ENCODE peak calls at places on chromosome 12, in six cellular contexts. P is Peyer's patch, H is sigmoid colon, U is uterus, V is A549, S is HCT116. G is an unnamed sample. For H3K4me1, the result is how much of the 10 kb centered on the place peaks cover.

GRCh38 chr12:18676112-18676511 is 61.7 kb downstream of the PLCZ1 start:
- DNase-seq in P (no peak), H (no peak), U (no peak), V (no peak), S (no peak), G (no peak)

GRCh38 chr12:124788936-124789555 is 74.6 kb downstream of the SCARB1 start:
- DNase-seq in P (no peak), H (no peak), U (no peak), V (no peak), S (no peak), G (no peak)

GRCh38 chr12:114414866-114415524 is 9.1 kb upstream of the TBX5 start:
- DNase-seq in P (no peak), H (no peak), U (no peak), V (no peak), S (no peak), G (no peak)

GRCh38 chr12:104578453-104578852 is 121.7 kb downstream of the CHST11 start:
- DNase-seq in P (no peak), H (no peak), U (no peak), V (peak), S (no peak), G (no peak)

GRCh38 chr12:99128246-99128645 is 483.2 kb downstream of the APAF1 start:
- DNase-seq in P (no peak), H (no peak), U (no peak), V (no peak), S (no peak), G (no peak)

GRCh38 chr12:100279612-100280244 is 12.8 kb downstream of the SCYL2 start:
- DNase-seq in P (no peak), H (no peak), U (no peak), V (no peak), S (no peak), G (no peak)

GRCh38 chr12:6961695-6962284 is 8.7 kb downstream of the PHB2 start:
- DNase-seq in P (no peak), H (peak), U (peak), V (peak), S (peak), G (peak)

GRCh38 chr12:57352166-57352565 is 78.7 kb downstream of the R3HDM2 start:
- DNase-seq in P (no peak), H (no peak), U (no peak), V (no peak), S (no peak), G (no peak)

GRCh38 chr12:116159175-116159574 is 118.3 kb downstream of the MED13L start:
- DNase-seq in P (no peak), H (no peak), U (no peak), V (no peak), S (no peak), G (no peak)

GRCh38 chr12:75862692-75863471 is 168.7 kb downstream of the PHLDA1 start:
- DNase-seq in P (no peak), H (no peak), U (no peak), V (peak), S (peak), G (no peak)

GRCh38 chr12:83010169-83010804 is 323.6 kb downstream of the TMTC2 start:
- DNase-seq in P (no peak), H (no peak), U (no peak), V (no peak), S (no peak), G (no peak)

GRCh38 chr12:50597200-50598195 is 92.7 kb downstream of the DIP2B start:
- DNase-seq in P (peak), H (no peak), U (peak), V (peak), S (peak), G (no peak)

GRCh38 chr12:42977451-42978230 is 388.1 kb upstream of the PRICKLE1 start:
- DNase-seq in P (no peak), H (no peak), U (no peak), V (no peak), S (no peak), G (no peak)

GRCh38 chr12:100251917-100252316 is 15.0 kb downstream of the DEPDC4 start:
- DNase-seq in P (no peak), H (no peak), U (no peak), V (peak), S (no peak), G (no peak)

GRCh38 chr12:116389990-116390655 is 112.6 kb upstream of the MED13L start:
- DNase-seq in P (no peak), H (no peak), U (peak), V (peak), S (peak), G (no peak)

GRCh38 chr12:91307957-91308705 is 125.5 kb upstream of the DCN start:
- DNase-seq in P (no peak), H (no peak), U (no peak), V (no peak), S (no peak), G (no peak)

GRCh38 chr12:32501835-32502333 is 102.5 kb downstream of the FGD4 start:
- DNase-seq in P (no peak), H (no peak), U (peak), V (no peak), S (no peak), G (peak)

GRCh38 chr12:81337891-81338290 is 260.0 kb downstream of the ACSS3 start:
- DNase-seq in P (no peak), H (no peak), U (no peak), V (no peak), S (no peak), G (no peak)

GRCh38 chr12:11755311-11755930 is 105.9 kb downstream of the ETV6 start:
- DNase-seq in P (no peak), H (no peak), U (no peak), V (no peak), S (no peak), G (no peak)

GRCh38 chr12:103855896-103856657 is 15.0 kb upstream of the NT5DC3 start:
- DNase-seq in P (no peak), H (no peak), U (no peak), V (no peak), S (no peak), G (no peak)

GRCh38 chr12:115993715-115994114 is 283.8 kb downstream of the MED13L start:
- DNase-seq in P (no peak), H (no peak), U (no peak), V (no peak), S (no peak), G (no peak)

GRCh38 chr12:31875609-31875964 is 83.6 kb upstream of the RESF1 start:
- DNase-seq in P (no peak), H (no peak), U (no peak), V (no peak), S (no peak), G (no peak)

GRCh38 chr12:130702966-130703732 is 12.9 kb downstream of the RIMBP2 start:
- DNase-seq in P (no peak), H (no peak), U (no peak), V (no peak), S (no peak), G (no peak)

GRCh38 chr12:130696377-130696776 is 19.7 kb downstream of the RIMBP2 start:
- DNase-seq in P (no peak), H (no peak), U (no peak), V (no peak), S (no peak), G (no peak)

GRCh38 chr12:108967869-108968540 is 52.9 kb downstream of the SVOP start:
- DNase-seq in P (no peak), H (no peak), U (no peak), V (peak), S (peak), G (no peak)

GRCh38 chr12:94545937-94546771 is 86.5 kb upstream of the CEP83 start:
- DNase-seq in P (no peak), H (no peak), U (no peak), V (peak), S (peak), G (peak)

GRCh38 chr12:4441355-4442330 is 4.0 kb downstream of the FGF6 start:
- DNase-seq in P (no peak), H (peak), U (no peak), V (no peak), S (no peak), G (no peak)

GRCh38 chr12:27913999-27914614 is 58.4 kb downstream of the PTHLH start:
- DNase-seq in P (no peak), H (no peak), U (no peak), V (no peak), S (no peak), G (no peak)

GRCh38 chr12:51122844-51123243 is 39.4 kb upstream of the CSRNP2 start:
- DNase-seq in P (no peak), H (no peak), U (no peak), V (peak), S (no peak), G (no peak)

GRCh38 chr12:67590122-67590795 is 58.3 kb upstream of the DYRK2 start:
- DNase-seq in P (peak), H (no peak), U (no peak), V (no peak), S (no peak), G (no peak)

GRCh38 chr12:109822951-109823411 is 10.2 kb downstream of the TRPV4 start:
- DNase-seq in P (no peak), H (no peak), U (no peak), V (peak), S (no peak), G (no peak)

GRCh38 chr12:42846782-42847181 is 257.2 kb upstream of the PRICKLE1 start:
- DNase-seq in P (no peak), H (no peak), U (no peak), V (no peak), S (no peak), G (no peak)

GRCh38 chr12:62215506-62215905 is 44.7 kb upstream of the USP15 start:
- DNase-seq in P (no peak), H (no peak), U (no peak), V (no peak), S (no peak), G (no peak)

GRCh38 chr12:12451063-12451462 is 94.2 kb downstream of the BORCS5 start:
- DNase-seq in P (no peak), H (no peak), U (no peak), V (no peak), S (no peak), G (no peak)

GRCh38 chr12:27981874-27982273 is 9.3 kb upstream of the PTHLH start:
- DNase-seq in P (no peak), H (no peak), U (no peak), V (peak), S (no peak), G (no peak)

GRCh38 chr12:47821346-47821706 is 1.6 kb upstream of the HDAC7 start:
- DNase-seq in P (no peak), H (no peak), U (peak), V (no peak), S (no peak), G (peak)

GRCh38 chr12:47822386-47822785 is 2.7 kb upstream of the HDAC7 start:
- DNase-seq in P (no peak), H (peak), U (no peak), V (no peak), S (no peak), G (peak)

GRCh38 chr12:47823422-47824086 is 3.9 kb upstream of the HDAC7 start:
- DNase-seq in P (no peak), H (no peak), U (no peak), V (no peak), S (no peak), G (no peak)

GRCh38 chr12:47824198-47824597 is 4.5 kb upstream of the HDAC7 start:
- DNase-seq in P (peak), H (no peak), U (no peak), V (no peak), S (no peak), G (no peak)

GRCh38 chr12:47822863-47823262 is 3.2 kb upstream of the HDAC7 start:
- DNase-seq in P (no peak), H (no peak), U (no peak), V (no peak), S (no peak), G (no peak)
- H3K4me1 ChIP-seq in P (under half), H (half or more), U (under half), V (half or more), S (half or more), G (half or more)

GRCh38 chr12:121036810-121037326 is 2.2 kb downstream of the OASL start:
- DNase-seq in P (no peak), H (no peak), U (no peak), V (no peak), S (no peak), G (no peak)

GRCh38 chr12:121034906-121035305 is 4.1 kb downstream of the OASL start:
- DNase-seq in P (no peak), H (no peak), U (no peak), V (no peak), S (no peak), G (no peak)

GRCh38 chr12:121033625-121034349 is 5.3 kb downstream of the OASL start:
- DNase-seq in P (no peak), H (no peak), U (no peak), V (peak), S (peak), G (no peak)

GRCh38 chr12:121043067-121043466 is 4.0 kb upstream of the OASL start:
- DNase-seq in P (no peak), H (no peak), U (no peak), V (no peak), S (no peak), G (no peak)

GRCh38 chr12:121038861-121039654 is at the start of gene OASL:
- DNase-seq in P (peak), H (no peak), U (no peak), V (no peak), S (no peak), G (peak)
- TF ChIP-seq POLR2A in P (peak), H (no peak), U (no peak), V (no peak), S (peak), G (no peak)

DNA sequence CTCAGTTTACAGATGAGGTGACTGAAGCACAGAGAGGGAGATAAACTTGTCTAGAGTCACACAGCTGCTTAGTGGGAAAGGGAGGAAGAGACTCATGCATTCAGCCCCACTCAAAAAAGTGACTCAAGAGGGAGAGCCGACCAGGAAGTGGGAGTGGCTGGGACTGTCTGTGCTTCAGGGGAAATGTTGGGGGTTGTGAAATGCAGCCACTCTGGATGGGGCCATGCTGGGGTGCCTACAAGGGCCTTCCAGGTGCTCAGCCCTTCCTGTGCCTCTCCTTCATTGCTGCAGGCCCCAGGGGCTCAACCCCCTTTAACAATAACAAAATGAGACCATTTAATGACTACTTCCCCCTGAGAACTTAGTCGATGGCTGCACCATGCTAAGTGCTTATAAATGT is 41.8 kb downstream of the CACNA1C start:
- DNase-seq in P (no peak), H (no peak), U (no peak), V (no peak), S (no peak), G (no peak)
- H3K4me1 ChIP-seq in P (under half), H (half or more), U (under half), V (under half), S (under half), G (under half)

GRCh38 chr12:112122823-112123690 is 2.3 kb upstream of the TRAFD1 start:
- DNase-seq in P (no peak), H (no peak), U (no peak), V (peak), S (no peak), G (no peak)

GRCh38 chr12:112126916-112127315 is 1.6 kb downstream of the TRAFD1 start:
- DNase-seq in P (no peak), H (no peak), U (no peak), V (no peak), S (no peak), G (no peak)

GRCh38 chr12:112124918-112125249 is 476 bp upstream of the TRAFD1 start:
- DNase-seq in P (no peak), H (no peak), U (no peak), V (no peak), S (no peak), G (no peak)

GRCh38 chr12:112126000-112126431 is 656 bp downstream of the TRAFD1 start:
- DNase-seq in P (no peak), H (no peak), U (no peak), V (no peak), S (no peak), G (peak)

DNA sequence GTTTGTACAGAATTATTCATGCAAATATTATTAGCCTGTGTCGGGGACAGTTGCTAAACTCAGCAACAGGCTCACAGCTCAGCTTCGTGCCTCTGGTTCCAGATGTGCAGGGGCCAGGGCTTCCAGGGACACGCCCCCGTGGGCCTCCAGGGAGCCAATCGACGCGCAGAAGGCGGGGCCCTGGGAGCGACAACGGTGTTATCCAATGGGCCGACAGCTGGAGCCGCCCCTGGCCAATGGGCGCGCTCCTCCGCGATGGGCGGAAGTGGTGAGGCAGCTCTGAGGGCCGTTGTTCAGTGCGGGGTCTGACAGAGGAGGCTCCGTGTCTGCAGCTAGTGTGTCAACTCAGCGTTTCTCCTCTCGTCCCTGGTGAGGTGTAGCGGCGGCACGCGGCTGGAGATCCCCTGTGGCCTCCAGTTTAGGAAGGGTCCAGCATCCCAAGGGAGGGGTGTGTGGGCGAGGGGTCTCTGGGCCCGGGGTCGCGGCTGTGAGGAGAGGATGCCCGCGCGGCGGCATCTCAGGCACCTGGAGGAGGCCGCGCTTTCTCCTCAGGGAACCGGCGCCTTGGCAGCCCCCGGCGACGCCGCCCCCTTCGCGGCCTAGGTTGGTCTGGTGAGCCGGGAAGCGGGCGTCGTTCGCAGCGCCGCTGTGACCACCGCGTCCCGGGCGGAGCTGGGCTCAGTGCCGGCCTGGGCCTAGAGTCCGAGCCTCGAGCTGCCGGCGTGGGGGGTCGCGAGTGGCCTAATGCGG is at the start of gene TRAFD1:
- DNase-seq in P (peak), H (peak), U (peak), V (peak), S (peak), G (peak)
- TF ChIP-seq POLR2A in P (peak), H (peak), U (peak), V (peak), S (peak), G (peak)

GRCh38 chr12:66493841-66494240 is 185.0 kb downstream of the GRIP1 start:
- DNase-seq in P (no peak), H (no peak), U (no peak), V (no peak), S (no peak), G (no peak)
- H3K4me1 ChIP-seq in P (under half), H (under half), U (under half), V (under half), S (under half), G (under half)

GRCh38 chr12:59084758-59085383 is 164.6 kb upstream of the LRIG3 start:
- DNase-seq in P (no peak), H (no peak), U (peak), V (no peak), S (no peak), G (no peak)
- TF ChIP-seq POLR2A in P (no peak), H (no peak), U (no peak), V (no peak), S (no peak), G (no peak)

GRCh38 chr12:121533391-121534090 is 47.3 kb downstream of the KDM2B start:
- DNase-seq in P (no peak), H (peak), U (no peak), V (no peak), S (no peak), G (no peak)
- H3K4me1 ChIP-seq in P (under half), H (under half), U (under half), V (under half), S (under half), G (half or more)

GRCh38 chr12:111368684-111369495 is at the start of gene PHETA1:
- DNase-seq in P (peak), H (peak), U (peak), V (peak), S (peak), G (peak)
- TF ChIP-seq POLR2A in P (peak), H (no peak), U (peak), V (peak), S (no peak), G (no peak)

GRCh38 chr12:53752192-53752601 is 418 bp upstream of the CISTR start:
- DNase-seq in P (no peak), H (no peak), U (no peak), V (no peak), S (no peak), G (no peak)

GRCh38 chr12:53749986-53750811 is 1.6 kb downstream of the CISTR start:
- DNase-seq in P (peak), H (no peak), U (no peak), V (no peak), S (no peak), G (no peak)

GRCh38 chr12:53752651-53753050 is 872 bp upstream of the CISTR start:
- DNase-seq in P (no peak), H (no peak), U (no peak), V (no peak), S (no peak), G (no peak)

GRCh38 chr12:53751336-53752191 is at the start of gene CISTR:
- DNase-seq in P (peak), H (no peak), U (no peak), V (no peak), S (no peak), G (peak)

GRCh38 chr12:53750812-53751335 is 905 bp downstream of the CISTR start:
- DNase-seq in P (peak), H (no peak), U (no peak), V (no peak), S (no peak), G (peak)
- H3K4me1 ChIP-seq in P (under half), H (under half), U (under half), V (under half), S (under half), G (under half)